ENCODE peak calls at places on chromosomes 16 and 17, in nine cellular contexts. U is Calu3, A is nephron progenitor cell, W is OCI-LY7, F is PC-3, I is lung, V is breast epithelium, Q is BJ, Z is ovary. C is an unnamed sample.

GRCh38 chr17:68343976-68344375 is 52.7 kb downstream of the ARSG start:
- DNase-seq in U (no peak), I (no peak), Q (no peak), W (peak), A (no peak), V (no peak), F (no peak), Z (no peak), C (no peak)

GRCh38 chr16:31110106-31111034 is 2.2 kb downstream of the BCKDK start:
- DNase-seq in F (peak), Q (no peak), U (no peak), I (no peak), W (no peak), Z (no peak), V (no peak), A (no peak), C (no peak)

GRCh38 chr16:77599793-77600415 is 122.4 kb upstream of the NUDT7 start:
- DNase-seq in W (peak), A (peak), Q (no peak), U (peak), I (no peak), Z (no peak), V (no peak), F (peak), C (peak)

GRCh38 chr16:2970563-2970962 is 1.4 kb downstream of the PAQR4 start:
- DNase-seq in I (no peak), Q (no peak), V (no peak), U (no peak), W (no peak), A (no peak), F (no peak), Z (no peak), C (no peak)

GRCh38 chr17:74641224-74641948 is 17.8 kb upstream of the CD300E start:
- DNase-seq in U (no peak), W (no peak), Z (no peak), F (no peak), V (no peak), Q (no peak), I (no peak), A (no peak), C (no peak)

GRCh38 chr16:53865492-53865863 is 161.5 kb downstream of the FTO start:
- DNase-seq in I (no peak), V (no peak), A (no peak), W (no peak), F (no peak), U (no peak), Q (no peak), Z (no peak), C (no peak)

GRCh38 chr17:44219636-44220210 is at the start of gene UBTF:
- DNase-seq in F (peak), W (peak), A (peak), Q (no peak), U (peak), Z (peak), V (peak), I (peak), C (peak)

GRCh38 chr16:11093578-11094074 is 149.3 kb downstream of the CLEC16A start:
- DNase-seq in U (no peak), A (no peak), V (no peak), Z (no peak), Q (no peak), F (no peak), I (no peak), W (no peak), C (peak)

GRCh38 chr17:72187544-72187943 is 66.7 kb downstream of the SOX9 start:
- DNase-seq in W (no peak), U (no peak), V (no peak), A (peak), Q (no peak), I (no peak), Z (no peak), F (no peak), C (peak)

GRCh38 chr17:75271955-75272847 is 1.2 kb upstream of the MIF4GD start:
- DNase-seq in I (no peak), A (no peak), F (peak), V (no peak), U (no peak), W (peak), Q (no peak), Z (no peak), C (no peak)

GRCh38 chr17:16456770-16457316 is 35.1 kb downstream of the LRRC75A start:
- DNase-seq in A (no peak), U (no peak), V (no peak), Z (no peak), I (no peak), F (no peak), W (no peak), Q (no peak), C (no peak)

GRCh38 chr17:65446043-65446442 is 115.4 kb downstream of the AXIN2 start:
- DNase-seq in Q (no peak), A (no peak), Z (no peak), V (no peak), W (no peak), I (no peak), U (no peak), F (no peak), C (no peak)

GRCh38 chr16:67019171-67019570 is 9.8 kb upstream of the CBFB start:
- DNase-seq in A (no peak), U (no peak), I (no peak), W (no peak), Q (no peak), V (peak), Z (no peak), F (no peak), C (no peak)

GRCh38 chr17:39107973-39108372 is 43.5 kb downstream of the PLXDC1 start:
- DNase-seq in A (no peak), W (no peak), F (no peak), I (no peak), Z (no peak), V (no peak), Q (no peak), U (no peak), C (no peak)

GRCh38 chr17:142102-142661 is 4.8 kb downstream of the SCGB1C2 start:
- DNase-seq in Q (no peak), F (peak), V (peak), I (peak), W (peak), U (no peak), A (no peak), Z (peak), C (no peak)

GRCh38 chr16:89705006-89705405 is 3.5 kb upstream of the SPATA2L start:
- DNase-seq in A (no peak), V (no peak), W (no peak), Z (peak), U (no peak), I (no peak), Q (no peak), F (no peak), C (no peak)

GRCh38 chr17:8736362-8736761 is 8.3 kb downstream of the CCDC42 start:
- DNase-seq in W (no peak), I (no peak), U (no peak), V (no peak), A (no peak), Q (no peak), F (no peak), Z (no peak), C (no peak)

GRCh38 chr17:17628388-17629008 is 37.0 kb upstream of the PEMT start:
- DNase-seq in W (peak), I (no peak), Q (no peak), Z (no peak), F (no peak), A (no peak), V (no peak), U (peak), C (peak)

GRCh38 chr16:80166082-80166481 is 374.7 kb upstream of the DYNLRB2 start:
- DNase-seq in V (no peak), W (no peak), U (no peak), A (no peak), I (no peak), F (no peak), Q (no peak), Z (no peak), C (no peak)

GRCh38 chr16:25126820-25127232 is 15.3 kb downstream of the LCMT1 start:
- DNase-seq in W (peak), A (no peak), U (peak), I (peak), V (no peak), F (peak), Z (no peak), Q (peak), C (peak)

GRCh38 chr16:89004209-89004831 is 27.3 kb upstream of the CBFA2T3 start:
- DNase-seq in U (no peak), Q (no peak), V (no peak), I (no peak), F (no peak), Z (no peak), W (no peak), A (no peak), C (no peak)

GRCh38 chr17:41619162-41619933 is 5.0 kb downstream of the KRT17 start:
- DNase-seq in I (no peak), W (no peak), A (no peak), F (no peak), V (peak), Z (no peak), U (no peak), Q (no peak), C (no peak)

GRCh38 chr16:47236716-47237115 is 93.0 kb upstream of the NETO2 start:
- DNase-seq in V (no peak), W (no peak), Z (no peak), Q (no peak), U (no peak), I (no peak), F (no peak), A (no peak), C (no peak)

GRCh38 chr16:12323007-12323699 is 346.6 kb downstream of the SNX29 start:
- DNase-seq in W (peak), V (no peak), I (no peak), F (no peak), Z (no peak), Q (no peak), U (no peak), A (no peak), C (no peak)

GRCh38 chr17:67011527-67012175 is 32.7 kb upstream of the CACNG1 start:
- DNase-seq in Z (no peak), I (no peak), A (no peak), V (no peak), F (peak), U (no peak), Q (no peak), W (peak), C (no peak)

GRCh38 chr17:83083368-83084201 is 4.2 kb downstream of the METRNL start:
- DNase-seq in Z (peak), W (no peak), F (peak), U (peak), I (no peak), Q (peak), A (no peak), V (no peak), C (no peak)

GRCh38 chr16:735982-736453 is 4.8 kb downstream of the CIAO3 start:
- DNase-seq in Q (no peak), A (no peak), Z (no peak), I (no peak), U (no peak), V (no peak), F (no peak), W (no peak), C (no peak)

GRCh38 chr17:75271233-75271954 is 363 bp upstream of the MIF4GD start:
- DNase-seq in A (peak), Z (peak), I (peak), V (peak), W (peak), F (peak), Q (no peak), U (peak), C (peak)

DNA sequence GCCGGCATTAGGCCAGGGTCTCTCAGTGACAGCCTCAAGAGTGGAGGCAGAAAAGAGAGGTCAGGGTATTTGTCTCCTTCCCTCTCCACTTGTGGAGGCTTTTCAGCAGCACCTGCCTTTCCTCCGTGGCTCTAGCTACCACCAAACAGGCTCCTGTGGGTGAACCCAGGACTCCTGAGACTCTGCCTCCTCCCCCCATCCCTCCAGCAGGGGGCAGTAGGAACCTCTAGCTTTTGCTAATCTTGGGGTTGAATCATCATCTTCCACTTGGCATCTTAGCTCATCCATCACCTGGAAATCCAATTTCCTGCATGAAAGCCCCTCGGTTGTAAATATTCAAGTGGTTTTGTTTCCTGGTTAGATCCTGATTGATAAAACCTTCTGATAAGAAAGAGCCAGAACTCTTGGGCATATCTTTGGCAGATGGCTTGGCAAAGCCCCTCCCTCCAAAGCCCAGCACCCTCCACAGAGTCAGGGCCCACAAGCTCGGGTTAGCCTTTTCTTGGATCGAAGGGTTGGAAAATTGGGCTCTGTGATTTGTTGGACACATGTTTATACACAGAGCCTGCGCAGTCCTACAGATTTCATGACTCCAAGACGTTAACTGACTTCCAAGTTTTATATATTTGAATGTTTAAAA is 322.1 kb downstream of the MAP2K4 start:
- DNase-seq in W (peak), I (no peak), A (peak), V (no peak), Z (no peak), F (peak), U (peak), Q (no peak), C (peak)
- TF ChIP-seq CTCF in W (peak), I (no peak), A (peak), V (no peak), Z (no peak), F (peak), U (peak), Q (peak), C (peak)

GRCh38 chr16:74709477-74709877 is 8.8 kb upstream of the MLKL start:
- DNase-seq in F (peak), A (peak), U (peak), V (peak), W (peak), Z (peak), I (peak), Q (peak), C (peak)

GRCh38 chr16:74713325-74713724 is 12.7 kb upstream of the MLKL start:
- DNase-seq in F (no peak), V (no peak), I (no peak), Z (no peak), Q (no peak), W (no peak), U (no peak), A (no peak), C (no peak)

GRCh38 chr16:74710401-74710800 is 9.7 kb upstream of the MLKL start:
- DNase-seq in I (no peak), U (no peak), W (no peak), Z (no peak), Q (no peak), F (no peak), A (no peak), V (no peak), C (no peak)

GRCh38 chr16:74713876-74714275 is 13.2 kb upstream of the MLKL start:
- DNase-seq in U (no peak), V (no peak), Z (no peak), I (no peak), W (no peak), F (no peak), A (no peak), Q (no peak), C (no peak)

GRCh38 chr16:74711938-74712337 is 11.3 kb upstream of the MLKL start:
- DNase-seq in Z (no peak), W (no peak), A (no peak), U (no peak), I (no peak), V (no peak), Q (no peak), F (no peak), C (no peak)
- TF ChIP-seq CTCF in Z (no peak), W (no peak), A (no peak), U (no peak), I (no peak), V (no peak), Q (no peak), F (no peak), C (no peak)

GRCh38 chr16:55176901-55177300 is 147.1 kb upstream of the IRX6 start:
- DNase-seq in V (no peak), I (no peak), F (no peak), U (no peak), Z (no peak), W (no peak), A (no peak), Q (no peak), C (no peak)

GRCh38 chr16:55175389-55175788 is 148.6 kb upstream of the IRX6 start:
- DNase-seq in Z (no peak), F (no peak), W (no peak), A (no peak), U (no peak), I (no peak), Q (no peak), V (no peak), C (no peak)

GRCh38 chr16:55169780-55170179 is 154.2 kb upstream of the IRX6 start:
- DNase-seq in W (no peak), U (no peak), Z (no peak), F (no peak), Q (no peak), I (peak), A (no peak), V (no peak), C (peak)

GRCh38 chr16:55171241-55171640 is 152.8 kb upstream of the IRX6 start:
- DNase-seq in I (no peak), V (no peak), Q (no peak), W (no peak), F (no peak), U (no peak), A (no peak), Z (no peak), C (no peak)
- TF ChIP-seq CTCF in I (no peak), V (no peak), Q (no peak), W (no peak), F (no peak), U (no peak), A (no peak), Z (no peak), C (no peak)

GRCh38 chr17:73620414-73620813 is 23.8 kb downstream of the SDK2 start:
- DNase-seq in V (no peak), W (peak), Z (no peak), A (no peak), U (no peak), F (no peak), I (no peak), Q (no peak), C (no peak)
- TF ChIP-seq CTCF in V (no peak), W (peak), Z (no peak), A (no peak), U (no peak), F (no peak), I (no peak), Q (no peak), C (no peak)

DNA sequence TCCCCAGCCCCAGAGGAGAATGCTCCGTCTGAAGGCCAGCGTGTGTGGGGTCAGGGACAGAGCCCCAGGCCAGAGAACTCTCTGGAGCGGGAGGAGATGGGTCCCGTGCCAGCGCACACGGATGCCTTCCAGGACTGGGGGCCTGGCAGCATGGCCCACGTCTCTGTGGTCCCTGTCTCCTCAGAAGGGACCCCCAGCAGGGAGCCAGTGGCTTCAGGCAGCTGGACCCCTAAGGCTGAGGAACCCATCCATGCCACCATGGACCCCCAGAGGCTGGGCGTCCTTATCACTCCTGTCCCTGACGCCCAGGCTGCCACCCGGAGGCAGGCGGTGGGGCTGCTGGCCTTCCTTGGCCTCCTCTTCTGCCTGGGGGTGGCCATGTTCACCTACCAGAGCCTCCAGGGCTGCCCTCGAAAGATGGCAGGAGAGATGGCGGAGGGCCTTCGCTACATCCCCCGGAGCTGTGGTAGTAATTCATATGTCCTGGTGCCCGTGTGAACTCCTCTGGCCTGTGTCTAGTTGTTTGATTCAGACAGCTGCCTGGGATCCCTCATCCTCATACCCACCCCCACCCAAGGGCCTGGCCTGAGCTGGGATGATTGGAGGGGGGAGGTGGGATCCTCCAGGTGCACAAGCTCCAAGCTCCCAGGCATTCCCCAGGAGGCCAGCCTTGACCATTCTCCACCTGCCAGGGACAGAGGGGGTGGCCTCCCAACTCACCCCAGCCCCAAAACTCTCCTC is 10.4 kb downstream of the CX3CL1 start:
- DNase-seq in W (no peak), I (no peak), Q (no peak), A (no peak), V (no peak), U (no peak), F (no peak), Z (no peak), C (no peak)
- TF ChIP-seq CTCF in W (no peak), I (no peak), Q (no peak), A (no peak), V (no peak), U (peak), F (peak), Z (no peak), C (no peak)

DNA sequence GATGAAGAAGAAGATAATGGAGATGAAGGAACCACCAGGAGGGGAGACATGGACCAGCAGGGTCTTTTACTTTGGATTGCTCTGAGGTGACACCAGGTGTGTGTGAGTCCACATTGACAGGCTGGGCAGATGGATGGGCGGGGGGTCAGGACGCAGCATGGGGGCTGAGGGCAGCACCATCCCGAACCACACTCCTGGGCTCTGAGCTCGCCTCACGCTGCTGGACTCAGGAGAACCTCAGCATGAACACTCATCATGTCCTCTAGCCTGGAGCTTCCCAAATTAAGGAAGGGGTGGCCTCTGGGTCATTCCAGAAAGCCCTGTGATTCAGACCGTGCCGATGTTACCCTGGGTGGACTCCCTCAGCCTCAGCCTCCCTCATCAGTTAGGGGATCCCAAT is 50.4 kb upstream of the MAP3K14 start:
- DNase-seq in W (no peak), U (no peak), A (no peak), V (peak), F (no peak), Q (no peak), I (no peak), Z (no peak), C (no peak)
- TF ChIP-seq CTCF in W (no peak), U (no peak), A (no peak), V (no peak), F (no peak), Q (no peak), I (no peak), Z (no peak), C (no peak)

DNA sequence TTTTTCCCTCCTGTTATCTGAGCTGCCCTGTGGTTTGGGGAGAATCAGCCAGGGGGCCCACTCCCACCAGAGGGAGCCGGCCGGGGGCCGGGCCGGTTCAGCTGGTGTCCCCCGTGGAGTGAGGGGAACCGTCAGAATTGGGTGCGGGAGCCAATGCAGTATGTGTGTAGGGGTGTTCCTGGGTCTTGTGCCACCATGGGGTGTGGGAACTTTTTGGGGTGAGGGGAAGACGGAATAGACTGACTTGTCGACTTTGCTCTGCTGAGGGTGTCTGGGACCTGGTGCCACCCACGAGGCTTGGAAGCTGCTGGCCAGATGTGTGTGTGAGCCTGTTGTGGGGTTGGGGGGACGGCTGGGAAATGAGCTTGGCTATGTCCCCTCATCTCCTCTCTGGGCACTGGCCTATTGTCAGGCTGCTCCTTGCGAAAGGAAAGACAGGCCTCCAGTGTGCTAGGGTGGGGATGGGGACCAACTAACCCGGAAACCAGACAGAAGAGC is 9.9 kb downstream of the RARA start:
- DNase-seq in A (no peak), Z (peak), V (no peak), Q (no peak), U (peak), I (no peak), W (no peak), F (no peak), C (no peak)
- TF ChIP-seq CTCF in A (no peak), Z (peak), V (no peak), Q (peak), U (no peak), I (no peak), W (peak), F (no peak), C (no peak)